ENCODE peak calls at places on chromosomes 13 and 19, in nine cellular contexts. One of them, this sample, is unnamed. For H3K4me1, the result is how much of the 10 kb centered on the place peaks cover.

GRCh38 chr19:50205681-50206138 is 2.3 kb downstream of the MYH14 start:
- DNase-seq in effector memory CD4-positive, alpha-beta T cell: no peak
- DNase-seq in cardiac muscle cell: no peak
- DNase-seq in neuronal stem cell: no peak
- DNase-seq in aorta: no peak
- DNase-seq in astrocyte: no peak
- DNase-seq in mesenchymal stem cell: no peak
- DNase-seq in H9: peak
- DNase-seq in sigmoid colon: no peak
- DNase-seq in this sample: no peak

GRCh38 chr13:51861728-51862300 is at the start of gene CCDC70:
- DNase-seq in cardiac muscle cell: no peak
- DNase-seq in sigmoid colon: no peak
- DNase-seq in neuronal stem cell: no peak
- DNase-seq in astrocyte: peak
- DNase-seq in H9: no peak
- DNase-seq in aorta: no peak
- DNase-seq in mesenchymal stem cell: no peak
- DNase-seq in effector memory CD4-positive, alpha-beta T cell: no peak
- DNase-seq in this sample: no peak

GRCh38 chr19:5644051-5644450 is 21.2 kb downstream of the SAFB start:
- DNase-seq in mesenchymal stem cell: no peak
- DNase-seq in cardiac muscle cell: no peak
- DNase-seq in neuronal stem cell: no peak
- DNase-seq in astrocyte: no peak
- DNase-seq in H9: no peak
- DNase-seq in aorta: no peak
- DNase-seq in effector memory CD4-positive, alpha-beta T cell: no peak
- DNase-seq in sigmoid colon: no peak
- DNase-seq in this sample: no peak

GRCh38 chr13:43057653-43058317 is 34.4 kb downstream of the DNAJC15 start:
- DNase-seq in aorta: no peak
- DNase-seq in neuronal stem cell: no peak
- DNase-seq in H9: peak
- DNase-seq in mesenchymal stem cell: peak
- DNase-seq in astrocyte: peak
- DNase-seq in cardiac muscle cell: no peak
- DNase-seq in sigmoid colon: no peak
- DNase-seq in effector memory CD4-positive, alpha-beta T cell: peak
- DNase-seq in this sample: peak

GRCh38 chr19:17020823-17021222 is 5.8 kb downstream of the CPAMD8 start:
- DNase-seq in H9: no peak
- DNase-seq in cardiac muscle cell: no peak
- DNase-seq in astrocyte: no peak
- DNase-seq in effector memory CD4-positive, alpha-beta T cell: no peak
- DNase-seq in mesenchymal stem cell: peak
- DNase-seq in neuronal stem cell: no peak
- DNase-seq in aorta: no peak
- DNase-seq in sigmoid colon: no peak
- DNase-seq in this sample: no peak

GRCh38 chr13:99357149-99357596 is 50.0 kb upstream of the GPR183 start:
- DNase-seq in aorta: no peak
- DNase-seq in H9: no peak
- DNase-seq in mesenchymal stem cell: peak
- DNase-seq in effector memory CD4-positive, alpha-beta T cell: no peak
- DNase-seq in sigmoid colon: no peak
- DNase-seq in astrocyte: peak
- DNase-seq in cardiac muscle cell: no peak
- DNase-seq in neuronal stem cell: no peak
- DNase-seq in this sample: peak

GRCh38 chr19:18733196-18733647 is 49.7 kb downstream of the CRTC1 start:
- DNase-seq in cardiac muscle cell: no peak
- DNase-seq in neuronal stem cell: no peak
- DNase-seq in mesenchymal stem cell: peak
- DNase-seq in effector memory CD4-positive, alpha-beta T cell: no peak
- DNase-seq in aorta: no peak
- DNase-seq in sigmoid colon: peak
- DNase-seq in astrocyte: peak
- DNase-seq in H9: no peak
- DNase-seq in this sample: peak

GRCh38 chr13:48562296-48563066 is 29.6 kb upstream of the RCBTB2 start:
- DNase-seq in neuronal stem cell: no peak
- DNase-seq in sigmoid colon: no peak
- DNase-seq in mesenchymal stem cell: no peak
- DNase-seq in cardiac muscle cell: no peak
- DNase-seq in H9: no peak
- DNase-seq in astrocyte: peak
- DNase-seq in effector memory CD4-positive, alpha-beta T cell: peak
- DNase-seq in aorta: no peak
- DNase-seq in this sample: no peak

GRCh38 chr13:100454876-100455275 is 133.7 kb downstream of the GGACT start:
- DNase-seq in astrocyte: peak
- DNase-seq in mesenchymal stem cell: no peak
- DNase-seq in aorta: no peak
- DNase-seq in cardiac muscle cell: no peak
- DNase-seq in neuronal stem cell: no peak
- DNase-seq in H9: no peak
- DNase-seq in sigmoid colon: no peak
- DNase-seq in effector memory CD4-positive, alpha-beta T cell: no peak
- DNase-seq in this sample: peak

GRCh38 chr13:67119481-67119883 is 110.7 kb downstream of the PCDH9 start:
- DNase-seq in astrocyte: peak
- DNase-seq in cardiac muscle cell: no peak
- DNase-seq in mesenchymal stem cell: peak
- DNase-seq in sigmoid colon: no peak
- DNase-seq in aorta: no peak
- DNase-seq in effector memory CD4-positive, alpha-beta T cell: no peak
- DNase-seq in H9: no peak
- DNase-seq in neuronal stem cell: no peak
- DNase-seq in this sample: no peak

GRCh38 chr13:42996584-42996983 is 4.5 kb upstream of the EPSTI1 start:
- DNase-seq in H9: no peak
- DNase-seq in effector memory CD4-positive, alpha-beta T cell: no peak
- DNase-seq in sigmoid colon: no peak
- DNase-seq in mesenchymal stem cell: peak
- DNase-seq in neuronal stem cell: no peak
- DNase-seq in astrocyte: peak
- DNase-seq in aorta: no peak
- DNase-seq in cardiac muscle cell: no peak
- DNase-seq in this sample: peak

GRCh38 chr19:49889687-49890348 is 6.9 kb downstream of the IL4I1 start:
- DNase-seq in neuronal stem cell: peak
- DNase-seq in H9: peak
- DNase-seq in effector memory CD4-positive, alpha-beta T cell: peak
- DNase-seq in cardiac muscle cell: peak
- DNase-seq in astrocyte: peak
- DNase-seq in aorta: peak
- DNase-seq in mesenchymal stem cell: peak
- DNase-seq in sigmoid colon: no peak
- DNase-seq in this sample: no peak

GRCh38 chr19:44872661-44873060 is 18.4 kb upstream of the TOMM40 start:
- DNase-seq in mesenchymal stem cell: no peak
- DNase-seq in astrocyte: no peak
- DNase-seq in cardiac muscle cell: no peak
- DNase-seq in sigmoid colon: no peak
- DNase-seq in neuronal stem cell: no peak
- DNase-seq in effector memory CD4-positive, alpha-beta T cell: no peak
- DNase-seq in H9: no peak
- DNase-seq in aorta: no peak
- DNase-seq in this sample: no peak

GRCh38 chr19:6521718-6522646 is 8.8 kb upstream of the TNFSF9 start:
- DNase-seq in aorta: no peak
- DNase-seq in cardiac muscle cell: no peak
- DNase-seq in H9: no peak
- DNase-seq in sigmoid colon: no peak
- DNase-seq in neuronal stem cell: no peak
- DNase-seq in mesenchymal stem cell: no peak
- DNase-seq in astrocyte: no peak
- DNase-seq in effector memory CD4-positive, alpha-beta T cell: peak
- DNase-seq in this sample: no peak

GRCh38 chr13:22256111-22256639 is 585.3 kb downstream of the FGF9 start:
- DNase-seq in sigmoid colon: no peak
- DNase-seq in aorta: no peak
- DNase-seq in astrocyte: no peak
- DNase-seq in cardiac muscle cell: no peak
- DNase-seq in H9: no peak
- DNase-seq in effector memory CD4-positive, alpha-beta T cell: no peak
- DNase-seq in mesenchymal stem cell: no peak
- DNase-seq in neuronal stem cell: no peak
- DNase-seq in this sample: no peak

GRCh38 chr13:21637296-21637695 is 33.3 kb upstream of the MICU2 start:
- DNase-seq in H9: no peak
- DNase-seq in mesenchymal stem cell: no peak
- DNase-seq in effector memory CD4-positive, alpha-beta T cell: no peak
- DNase-seq in astrocyte: peak
- DNase-seq in aorta: peak
- DNase-seq in cardiac muscle cell: no peak
- DNase-seq in neuronal stem cell: no peak
- DNase-seq in sigmoid colon: no peak
- DNase-seq in this sample: peak

DNA sequence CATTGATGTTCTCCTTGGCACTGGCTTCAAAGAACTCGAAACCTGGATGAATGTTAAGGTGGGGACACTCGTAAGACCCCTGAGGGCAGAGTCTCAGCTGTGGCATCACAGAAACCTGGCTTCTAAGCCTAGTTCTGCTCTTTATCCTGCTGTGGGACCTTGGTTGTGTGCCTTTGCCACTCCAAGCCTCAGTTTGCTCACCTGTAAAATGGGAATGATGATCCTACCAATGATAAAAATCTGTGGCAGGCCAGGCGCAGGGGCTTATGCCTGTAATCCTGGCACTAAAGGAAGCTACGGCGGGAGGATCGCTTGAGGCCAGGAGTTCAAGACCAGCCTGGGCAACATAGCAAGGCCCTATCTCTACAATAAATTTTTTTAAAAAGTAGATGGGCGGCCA is 13.9 kb downstream of the RAB3D start:
- DNase-seq in sigmoid colon: no peak
- DNase-seq in H9: no peak
- DNase-seq in mesenchymal stem cell: no peak
- DNase-seq in effector memory CD4-positive, alpha-beta T cell: no peak
- DNase-seq in aorta: no peak
- DNase-seq in astrocyte: no peak
- DNase-seq in neuronal stem cell: no peak
- DNase-seq in cardiac muscle cell: no peak
- DNase-seq in this sample: no peak
- H3K27ac ChIP-seq in sigmoid colon: no peak
- H3K27ac ChIP-seq in H9: no peak
- H3K27ac ChIP-seq in mesenchymal stem cell: no peak
- H3K27ac ChIP-seq in effector memory CD4-positive, alpha-beta T cell: no peak
- H3K27ac ChIP-seq in aorta: no peak
- H3K27ac ChIP-seq in astrocyte: no peak
- H3K27ac ChIP-seq in neuronal stem cell: no peak
- H3K27ac ChIP-seq in cardiac muscle cell: no peak
- H3K27ac ChIP-seq in this sample: no peak

DNA sequence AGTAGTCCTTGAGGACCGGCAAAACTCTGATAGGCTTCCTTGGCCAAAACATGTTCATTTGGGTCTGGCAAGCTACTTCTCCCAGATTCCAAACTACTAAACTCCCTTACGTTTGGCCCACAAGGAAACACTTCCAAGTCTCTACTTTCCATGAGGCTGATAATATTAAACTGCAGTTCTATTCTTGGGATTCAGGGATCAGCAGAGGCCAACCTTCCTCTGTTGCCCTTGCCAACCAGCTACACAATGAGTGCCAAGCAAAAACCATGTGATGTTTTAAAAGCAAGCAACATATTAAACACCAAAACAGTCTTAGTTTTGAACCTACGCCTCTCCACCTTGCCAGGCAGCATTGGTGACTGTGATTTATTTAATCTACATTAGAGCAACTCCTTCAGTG is 287.3 kb downstream of the TBC1D4 start:
- DNase-seq in sigmoid colon: no peak
- DNase-seq in neuronal stem cell: no peak
- DNase-seq in effector memory CD4-positive, alpha-beta T cell: no peak
- DNase-seq in mesenchymal stem cell: no peak
- DNase-seq in aorta: no peak
- DNase-seq in astrocyte: no peak
- DNase-seq in H9: no peak
- DNase-seq in cardiac muscle cell: no peak
- DNase-seq in this sample: no peak
- H3K4me1 ChIP-seq in sigmoid colon: under half
- H3K4me1 ChIP-seq in neuronal stem cell: under half
- H3K4me1 ChIP-seq in effector memory CD4-positive, alpha-beta T cell: under half
- H3K4me1 ChIP-seq in mesenchymal stem cell: under half
- H3K4me1 ChIP-seq in aorta: under half
- H3K4me1 ChIP-seq in astrocyte: under half
- H3K4me1 ChIP-seq in H9: under half
- H3K4me1 ChIP-seq in cardiac muscle cell: under half
- H3K4me1 ChIP-seq in this sample: under half

DNA sequence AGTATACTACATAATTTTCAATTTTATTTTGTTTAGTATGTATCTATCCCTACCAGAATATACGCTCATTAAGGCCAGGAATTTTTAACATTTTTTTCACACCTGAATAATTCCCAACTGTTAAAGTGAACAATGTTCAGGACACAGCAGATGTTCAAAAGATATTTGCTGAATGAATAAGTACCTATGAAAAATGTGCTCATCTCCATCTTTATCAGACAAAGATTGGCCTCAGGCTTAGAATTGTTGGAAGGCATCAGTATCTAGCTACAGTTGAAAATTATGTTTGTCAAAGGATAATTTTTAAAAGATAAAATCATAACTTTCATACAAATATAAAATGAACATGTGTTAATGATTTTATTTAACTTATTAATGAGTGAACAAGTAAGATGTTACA is 30.9 kb upstream of the SERP2 start:
- DNase-seq in astrocyte: no peak
- DNase-seq in effector memory CD4-positive, alpha-beta T cell: no peak
- DNase-seq in cardiac muscle cell: no peak
- DNase-seq in mesenchymal stem cell: no peak
- DNase-seq in sigmoid colon: no peak
- DNase-seq in neuronal stem cell: no peak
- DNase-seq in H9: no peak
- DNase-seq in aorta: no peak
- DNase-seq in this sample: no peak
- H3K27ac ChIP-seq in astrocyte: no peak
- H3K27ac ChIP-seq in effector memory CD4-positive, alpha-beta T cell: no peak
- H3K27ac ChIP-seq in cardiac muscle cell: no peak
- H3K27ac ChIP-seq in mesenchymal stem cell: no peak
- H3K27ac ChIP-seq in sigmoid colon: no peak
- H3K27ac ChIP-seq in neuronal stem cell: no peak
- H3K27ac ChIP-seq in H9: no peak
- H3K27ac ChIP-seq in aorta: no peak
- H3K27ac ChIP-seq in this sample: no peak

DNA sequence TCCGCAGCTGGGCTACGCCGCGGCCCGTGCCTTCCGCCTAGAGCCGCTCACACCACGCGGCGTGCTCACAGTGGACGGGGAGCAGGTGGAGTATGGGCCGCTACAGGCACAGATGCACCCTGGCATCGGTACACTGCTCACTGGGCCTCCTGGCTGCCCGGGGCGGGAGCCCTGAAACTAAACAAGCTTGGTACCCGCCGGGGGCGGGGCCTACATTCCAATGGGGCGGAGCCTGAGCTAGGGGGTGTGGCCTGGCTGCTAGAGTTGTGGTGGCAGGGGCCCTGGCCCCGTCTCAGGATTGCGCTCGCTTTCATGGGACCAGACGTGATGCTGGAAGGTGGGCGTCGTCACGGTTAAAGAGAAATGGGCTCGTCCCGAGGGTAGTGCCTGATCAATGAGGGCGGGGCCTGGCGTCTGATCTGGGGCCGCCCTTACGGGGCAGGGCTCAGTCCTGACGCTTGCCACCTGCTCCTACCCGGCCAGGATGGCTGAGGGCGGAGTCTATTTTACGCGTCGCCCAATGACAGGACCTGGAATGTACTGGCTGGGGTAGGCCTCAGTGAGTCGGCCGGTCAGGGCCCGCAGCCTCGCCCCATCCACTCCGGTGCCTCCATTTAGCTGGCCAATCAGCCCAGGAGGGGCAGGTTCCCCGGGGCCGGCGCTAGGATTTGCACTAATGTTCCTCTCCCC is 7.4 kb downstream of the DBP start:
- DNase-seq in aorta: peak
- DNase-seq in mesenchymal stem cell: peak
- DNase-seq in H9: peak
- DNase-seq in cardiac muscle cell: peak
- DNase-seq in astrocyte: peak
- DNase-seq in effector memory CD4-positive, alpha-beta T cell: no peak
- DNase-seq in neuronal stem cell: peak
- DNase-seq in sigmoid colon: peak
- DNase-seq in this sample: no peak
- H3K4me1 ChIP-seq in aorta: under half
- H3K4me1 ChIP-seq in mesenchymal stem cell: half or more
- H3K4me1 ChIP-seq in H9: under half
- H3K4me1 ChIP-seq in cardiac muscle cell: under half
- H3K4me1 ChIP-seq in astrocyte: under half
- H3K4me1 ChIP-seq in effector memory CD4-positive, alpha-beta T cell: under half
- H3K4me1 ChIP-seq in neuronal stem cell: under half
- H3K4me1 ChIP-seq in sigmoid colon: under half
- H3K4me1 ChIP-seq in this sample: under half

This sample was measured in SJSA1.